ENCODE peak calls at places on chromosome 1, in six cellular contexts. P, B, S, Z, F and H are unnamed samples.

GRCh38 chr1:9340864-9341263 is 48.2 kb downstream of the SPSB1 start:
- DNase-seq in P (no peak), B (no peak), S (no peak), Z (no peak), F (no peak), H (no peak)

GRCh38 chr1:148315081-148315811 is 163.2 kb upstream of the NBPF11 start:
- DNase-seq in P (no peak), B (no peak), S (no peak), Z (no peak), F (no peak), H (peak)

GRCh38 chr1:192461684-192462083 is 113.9 kb upstream of the RGS1 start:
- DNase-seq in P (no peak), B (no peak), S (no peak), Z (no peak), F (no peak), H (no peak)

GRCh38 chr1:48338257-48338656 is 115.7 kb downstream of the SLC5A9 start:
- DNase-seq in P (no peak), B (no peak), S (no peak), Z (no peak), F (no peak), H (no peak)

GRCh38 chr1:188615321-188615720 is 1786.6 kb downstream of the PLA2G4A start:
- DNase-seq in P (no peak), B (no peak), S (no peak), Z (no peak), F (no peak), H (no peak)

GRCh38 chr1:244964112-244964971 is 100.0 kb upstream of the HNRNPU start:
- DNase-seq in P (no peak), B (peak), S (peak), Z (no peak), F (no peak), H (peak)

GRCh38 chr1:180906511-180906910 is 6.2 kb upstream of the KIAA1614 start:
- DNase-seq in P (no peak), B (no peak), S (no peak), Z (no peak), F (no peak), H (no peak)

GRCh38 chr1:30757196-30757949 is at the start of gene LAPTM5:
- DNase-seq in P (peak), B (no peak), S (no peak), Z (no peak), F (peak), H (peak)

GRCh38 chr1:36327421-36328087 is 4.1 kb upstream of the EVA1B start:
- DNase-seq in P (no peak), B (no peak), S (no peak), Z (no peak), F (no peak), H (peak)

GRCh38 chr1:50023292-50024159 is at the start of gene AGBL4:
- DNase-seq in P (peak), B (peak), S (no peak), Z (peak), F (peak), H (peak)

GRCh38 chr1:162387226-162388082 is 5.9 kb downstream of the C1orf226 start:
- DNase-seq in P (no peak), B (no peak), S (no peak), Z (no peak), F (no peak), H (no peak)

GRCh38 chr1:94240822-94241221 is 3.4 kb upstream of the ARHGAP29 start:
- DNase-seq in P (no peak), B (no peak), S (no peak), Z (no peak), F (no peak), H (no peak)
- H3K4me3 ChIP-seq in P (no peak), B (no peak), S (no peak), Z (no peak), F (no peak), H (no peak)

DNA sequence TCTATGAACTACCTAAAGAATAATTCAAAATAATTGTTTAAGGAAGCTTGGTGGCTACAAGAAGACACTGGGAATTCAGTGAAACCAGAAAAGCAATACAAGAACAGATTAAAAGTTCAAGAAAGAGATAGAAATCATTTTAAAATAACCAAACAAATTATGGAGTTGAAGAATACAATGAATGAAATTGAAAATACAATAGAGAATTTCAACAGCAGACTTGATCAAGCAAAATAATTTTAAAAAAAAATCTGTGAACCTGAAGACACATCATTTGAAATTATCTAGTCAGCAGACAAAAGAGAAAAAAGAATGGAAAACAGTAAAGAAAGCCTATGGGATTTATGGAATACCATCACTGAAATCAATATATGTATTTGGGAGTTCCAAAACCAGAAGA is 31.2 kb upstream of the WNT2B start:
- DNase-seq in P (no peak), B (no peak), S (no peak), Z (no peak), F (no peak), H (no peak)
- H3K4me3 ChIP-seq in P (no peak), B (no peak), S (no peak), Z (no peak), F (no peak), H (no peak)

DNA sequence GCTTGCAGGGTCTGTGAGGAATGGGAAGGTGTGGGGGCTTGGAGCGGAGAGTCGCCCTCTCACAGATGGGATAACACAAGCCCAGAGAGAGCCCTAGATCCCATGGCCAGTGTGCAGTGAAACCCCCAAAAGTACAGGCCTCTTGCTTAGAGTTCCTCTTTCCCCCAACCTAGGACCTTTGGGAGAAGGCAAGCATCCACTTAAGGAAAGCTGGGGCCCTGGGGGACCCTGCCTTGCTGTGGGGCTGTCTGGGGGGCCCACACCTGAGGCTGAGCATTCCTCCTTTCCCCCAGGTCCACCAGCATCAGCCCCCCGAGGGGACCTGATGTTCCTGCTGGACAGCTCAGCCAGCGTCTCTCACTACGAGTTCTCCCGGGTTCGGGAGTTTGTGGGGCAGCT is 1.1 kb downstream of the VWA1 start:
- DNase-seq in P (no peak), B (no peak), S (no peak), Z (no peak), F (no peak), H (no peak)
- H3K4me3 ChIP-seq in P (peak), B (no peak), S (no peak), Z (peak), F (no peak), H (peak)

GRCh38 chr1:183027791-183028190 is 4.6 kb downstream of the LAMC1 start:
- DNase-seq in P (no peak), B (no peak), S (no peak), Z (no peak), F (no peak), H (no peak)
- H3K4me3 ChIP-seq in P (peak), B (no peak), S (peak), Z (no peak), F (peak), H (no peak)

DNA sequence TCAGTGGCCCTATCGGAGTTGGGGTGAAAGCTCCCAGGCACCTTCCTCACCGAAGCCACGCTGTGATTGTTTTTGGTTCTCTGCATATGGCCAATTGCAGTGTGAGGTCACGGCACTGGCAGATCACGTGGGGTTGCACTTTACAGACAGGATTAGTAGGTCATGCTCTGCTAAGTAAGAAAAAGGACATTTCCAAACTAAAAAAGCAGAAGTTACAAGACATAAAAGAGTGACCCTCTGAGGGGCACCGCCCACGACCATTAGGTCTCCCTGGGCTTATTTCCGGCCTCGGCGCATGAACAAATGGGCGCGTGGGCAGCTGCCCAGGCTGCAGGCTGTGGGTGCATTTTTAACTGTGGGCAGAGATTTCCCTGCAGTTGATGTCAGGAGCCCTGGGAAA is 2.0 kb downstream of the CAPN9 start:
- DNase-seq in P (no peak), B (no peak), S (no peak), Z (no peak), F (no peak), H (no peak)
- H3K4me3 ChIP-seq in P (no peak), B (no peak), S (no peak), Z (no peak), F (no peak), H (no peak)

GRCh38 chr1:111476761-111477309 is 3.1 kb downstream of the C1orf162 start:
- DNase-seq in P (no peak), B (no peak), S (no peak), Z (no peak), F (no peak), H (no peak)
- H3K4me3 ChIP-seq in P (no peak), B (no peak), S (no peak), Z (no peak), F (no peak), H (no peak)